ENCODE peak calls at places on chromosomes 16 and 17, in ten cellular contexts. C, A, J, S, L, F, K, Y, E and N are unnamed samples.

GRCh38 chr16:64440421-64440831 is 681.4 kb downstream of the CDH11 start:
- DNase-seq in C (peak; percentile 13), A (no peak), J (no peak), S (peak; percentile 96), L (peak; percentile 94), F (no peak), K (peak; percentile 93), Y (no peak), E (no peak), N (no peak)

GRCh38 chr17:35892091-35892637 is 12.0 kb upstream of the CCL5 start:
- DNase-seq in C (no peak), A (no peak), J (no peak), S (no peak), L (peak; percentile 81), F (no peak), K (peak; percentile 63), Y (no peak), E (peak; percentile 67), N (no peak)

GRCh38 chr17:75459590-75460267 is 3.3 kb downstream of the TMEM94 start:
- DNase-seq in C (no peak), A (no peak), J (no peak), S (no peak), L (no peak), F (no peak), K (no peak), Y (no peak), E (peak; percentile 63), N (no peak)

GRCh38 chr16:9016824-9017223 is 53.1 kb upstream of the USP7 start:
- DNase-seq in C (no peak), A (no peak), J (no peak), S (no peak), L (no peak), F (no peak), K (no peak), Y (no peak), E (no peak), N (no peak)

GRCh38 chr16:53784312-53784711 is 80.4 kb downstream of the FTO start:
- DNase-seq in C (no peak), A (no peak), J (no peak), S (no peak), L (no peak), F (no peak), K (no peak), Y (no peak), E (no peak), N (no peak)

GRCh38 chr16:84161011-84161410 is 15.9 kb downstream of the DNAAF1 start:
- DNase-seq in C (no peak), A (no peak), J (no peak), S (no peak), L (no peak), F (no peak), K (no peak), Y (no peak), E (no peak), N (no peak)

GRCh38 chr17:73194514-73195222 is 1.8 kb downstream of the COG1 start:
- DNase-seq in C (no peak), A (no peak), J (peak; percentile 38), S (no peak), L (no peak), F (no peak), K (no peak), Y (no peak), E (no peak), N (no peak)

GRCh38 chr17:78374631-78375274 is 3.7 kb upstream of the PGS1 start:
- DNase-seq in C (no peak), A (peak; percentile 72), J (no peak), S (no peak), L (peak; percentile 87), F (no peak), K (peak; percentile 90), Y (no peak), E (no peak), N (no peak)

GRCh38 chr17:57735707-57736106 is 9.4 kb downstream of the CCDC182 start:
- DNase-seq in C (no peak), A (peak; percentile 33), J (no peak), S (no peak), L (no peak), F (no peak), K (no peak), Y (no peak), E (peak; percentile 31), N (no peak)
- TF ChIP-seq CTCF in C (no peak), A (peak; percentile 45), J (no peak), S (no peak), L (no peak), F (no peak), K (no peak), Y (peak; percentile 14), E (peak; percentile 37), N (peak; percentile 53)

DNA sequence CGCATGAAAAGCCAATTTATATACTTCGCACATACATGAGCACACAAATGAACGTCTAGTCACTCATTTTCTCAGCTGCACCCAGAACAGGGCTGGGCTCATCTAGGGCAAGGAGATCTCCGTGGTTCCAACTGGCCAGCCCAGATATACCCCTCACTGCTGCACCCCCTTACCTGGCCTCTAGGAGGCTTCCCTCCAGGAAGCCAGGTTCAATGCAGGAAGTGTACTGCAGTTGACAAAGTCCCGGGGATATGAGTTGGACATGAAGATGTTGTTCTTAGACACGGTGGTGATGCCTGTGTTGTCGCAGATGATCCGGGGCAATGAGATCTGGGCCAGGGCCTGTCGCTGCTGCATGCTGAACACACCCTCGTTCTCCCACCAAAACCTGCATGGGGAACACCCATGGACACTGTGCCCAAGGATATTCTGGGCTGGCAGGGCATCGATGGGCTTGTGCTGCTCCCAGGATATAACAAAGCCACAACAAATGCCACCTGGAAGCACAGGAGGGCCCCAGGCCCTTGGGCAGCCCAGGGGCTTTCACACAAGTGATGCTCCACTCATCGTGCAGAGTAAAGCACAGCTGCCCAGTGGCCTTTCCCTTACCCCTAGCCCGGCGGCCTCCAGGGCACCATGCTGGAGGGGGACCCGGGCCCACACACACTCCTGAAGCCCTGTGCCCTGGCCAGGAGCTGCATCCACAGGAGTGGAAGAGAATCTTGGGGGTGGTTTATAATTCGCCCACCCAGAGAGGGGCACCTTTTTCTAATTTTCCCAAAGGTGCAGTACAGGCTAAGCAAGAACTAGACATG is 10.1 kb downstream of the MPO start:
- DNase-seq in C (no peak), A (no peak), J (no peak), S (no peak), L (no peak), F (no peak), K (no peak), Y (no peak), E (no peak), N (no peak)
- TF ChIP-seq CTCF in C (no peak), A (peak; percentile 15), J (no peak), S (no peak), L (peak; percentile 13), F (no peak), K (no peak), Y (no peak), E (peak; percentile 30), N (peak; percentile 45)

GRCh38 chr16:19212059-19212458 is 44.0 kb downstream of the SYT17 start:
- DNase-seq in C (no peak), A (no peak), J (no peak), S (no peak), L (no peak), F (no peak), K (no peak), Y (no peak), E (no peak), N (no peak)

GRCh38 chr16:19210175-19210924 is 42.3 kb downstream of the SYT17 start:
- DNase-seq in C (no peak), A (no peak), J (no peak), S (no peak), L (no peak), F (no peak), K (no peak), Y (no peak), E (peak; percentile 70), N (no peak)

GRCh38 chr16:19210968-19211367 is 42.9 kb downstream of the SYT17 start:
- DNase-seq in C (no peak), A (no peak), J (no peak), S (no peak), L (no peak), F (no peak), K (no peak), Y (no peak), E (peak; percentile 76), N (no peak)

GRCh38 chr16:19215705-19216104 is 47.7 kb downstream of the SYT17 start:
- DNase-seq in C (no peak), A (no peak), J (no peak), S (no peak), L (no peak), F (no peak), K (no peak), Y (no peak), E (no peak), N (no peak)

DNA sequence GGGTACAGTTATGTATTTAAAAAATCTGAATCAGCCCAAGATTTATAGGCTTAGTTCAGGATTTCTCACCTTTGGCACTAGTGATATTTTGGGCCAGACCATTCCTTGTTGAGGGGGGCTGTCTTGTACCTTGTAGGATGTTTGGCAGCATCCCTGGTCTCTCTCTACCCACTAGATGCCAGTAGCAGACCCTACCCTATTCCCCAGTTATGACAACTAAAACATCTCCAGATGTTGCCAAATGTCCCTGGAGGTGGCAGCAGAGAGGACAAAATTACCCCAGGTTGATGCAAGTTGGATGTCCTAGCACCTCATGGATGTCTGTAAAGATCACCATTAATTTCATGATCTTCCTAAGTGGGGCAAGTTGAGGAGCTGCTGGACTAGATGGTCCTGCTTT is 45.8 kb downstream of the SYT17 start:
- DNase-seq in C (no peak), A (no peak), J (no peak), S (no peak), L (no peak), F (no peak), K (no peak), Y (no peak), E (no peak), N (no peak)
- TF ChIP-seq CTCF in C (no peak), A (no peak), J (no peak), S (no peak), L (no peak), F (no peak), K (no peak), Y (no peak), E (peak; percentile 15), N (no peak)

GRCh38 chr16:25034916-25035315 is 19.7 kb upstream of the ARHGAP17 start:
- DNase-seq in C (no peak), A (no peak), J (no peak), S (no peak), L (no peak), F (no peak), K (no peak), Y (no peak), E (no peak), N (no peak)

GRCh38 chr16:25030420-25031131 is 15.4 kb upstream of the ARHGAP17 start:
- DNase-seq in C (no peak), A (no peak), J (no peak), S (no peak), L (no peak), F (no peak), K (no peak), Y (no peak), E (peak; percentile 87), N (no peak)

GRCh38 chr16:25031132-25031440 is 15.9 kb upstream of the ARHGAP17 start:
- DNase-seq in C (no peak), A (no peak), J (no peak), S (no peak), L (no peak), F (no peak), K (no peak), Y (no peak), E (no peak), N (no peak)

GRCh38 chr16:25033852-25034251 is 18.7 kb upstream of the ARHGAP17 start:
- DNase-seq in C (no peak), A (no peak), J (no peak), S (no peak), L (peak; percentile 57), F (no peak), K (peak; percentile 64), Y (no peak), E (no peak), N (no peak)

DNA sequence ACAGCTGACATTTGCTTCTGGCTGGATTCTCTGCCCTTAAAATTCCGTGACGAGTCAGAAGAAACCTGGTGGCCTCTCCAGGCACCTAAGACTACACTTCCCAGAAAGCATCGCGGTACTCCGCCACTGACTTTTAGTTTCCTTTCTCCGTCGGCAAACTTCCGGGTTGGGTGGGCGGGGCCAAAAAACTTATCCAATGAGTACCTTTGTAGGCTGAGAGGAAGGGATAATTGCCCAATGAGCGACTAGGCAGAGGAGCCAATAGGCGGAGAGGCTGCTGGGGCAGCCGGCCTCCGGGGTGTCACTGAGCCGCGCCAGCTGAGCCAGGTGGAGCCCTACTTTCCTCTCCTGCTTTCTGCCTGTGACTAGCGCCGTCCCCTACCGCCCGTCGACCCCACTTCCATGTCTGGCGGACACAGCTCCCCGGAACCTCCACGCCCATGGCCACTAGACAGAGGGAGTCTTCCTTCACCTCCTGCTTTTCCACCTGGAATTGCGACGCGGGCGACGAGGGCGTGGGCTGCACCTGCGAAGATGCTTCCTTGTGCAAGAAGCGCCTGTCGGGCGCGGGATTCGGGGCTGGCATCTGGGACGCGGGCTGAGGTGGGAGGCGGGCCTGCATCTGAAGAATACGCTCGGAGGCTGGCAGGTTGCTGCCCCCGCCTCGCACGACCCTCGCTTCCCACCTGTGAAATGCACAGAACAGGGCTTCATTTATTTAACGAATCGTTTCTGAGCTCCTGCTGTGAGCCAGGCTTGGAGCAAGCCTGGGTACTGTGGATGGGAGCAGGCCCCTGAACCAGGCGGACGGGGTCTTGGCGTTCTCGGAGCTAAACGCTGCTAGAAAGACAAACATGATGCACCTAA is 16.5 kb upstream of the ARHGAP17 start:
- DNase-seq in C (peak; percentile 92), A (peak; percentile 80), J (peak; percentile 97), S (peak; percentile 87), L (peak; percentile 97), F (peak; percentile 58), K (peak; percentile 96), Y (peak; percentile 86), E (peak; percentile 98), N (peak; percentile 77)
- TF ChIP-seq CTCF in C (no peak), A (no peak), J (no peak), S (no peak), L (no peak), F (no peak), K (no peak), Y (no peak), E (no peak), N (no peak)